ENCODE peak calls at places on chromosomes 6 and 20, in seven cellular contexts. J is mesenchymal stem cell; A is sciatic nerve; Q is EH; C is GM13976; L is EL; T is stimulated activated CD8-positive, alpha-beta memory T cell treated with anti-CD3 and anti-CD28 coated beads, Interleukin-15, amount 100 ng/mL, for 24 hours. I is an unnamed sample.

GRCh38 chr20:32512047-32512385 is 73.1 kb downstream of the NOL4L start:
- DNase-seq in T (no peak), C (no peak), L (no peak), J (no peak), A (no peak), Q (no peak), I (no peak)

GRCh38 chr6:2911171-2911570 is 8.1 kb upstream of the SERPINB9 start:
- DNase-seq in A (no peak), Q (no peak), C (no peak), L (no peak), J (no peak), T (no peak), I (no peak)

GRCh38 chr20:35341366-35342028 is 49.3 kb upstream of the FAM83C start:
- DNase-seq in Q (peak), L (no peak), C (no peak), A (no peak), T (no peak), J (no peak), I (peak)

GRCh38 chr6:93786474-93787330 is 367.3 kb upstream of the EPHA7 start:
- DNase-seq in L (no peak), A (no peak), Q (no peak), C (no peak), T (no peak), J (peak), I (no peak)

GRCh38 chr20:20373046-20373706 is 5.3 kb downstream of the INSM1 start:
- DNase-seq in T (no peak), C (no peak), Q (peak), L (peak), A (no peak), J (no peak), I (peak)

GRCh38 chr6:139943391-139943790 is 568.9 kb upstream of the CITED2 start:
- DNase-seq in J (peak), L (peak), C (no peak), A (no peak), Q (peak), T (no peak), I (peak)

GRCh38 chr6:118788702-118789101 is 105.2 kb upstream of the ASF1A start:
- DNase-seq in Q (no peak), T (no peak), A (no peak), J (no peak), L (no peak), C (no peak), I (no peak)

GRCh38 chr6:168181316-168181715 is 102.3 kb upstream of the FRMD1 start:
- DNase-seq in Q (no peak), J (no peak), A (no peak), C (no peak), T (no peak), L (no peak), I (no peak)

GRCh38 chr6:31354248-31354647 is 2.7 kb downstream of the HLA-B start:
- DNase-seq in J (peak), C (no peak), T (no peak), A (no peak), L (no peak), Q (no peak), I (no peak)

GRCh38 chr6:125584468-125584939 is 164.9 kb upstream of the HEY2 start:
- DNase-seq in Q (no peak), T (no peak), J (peak), A (no peak), L (no peak), C (no peak), I (no peak)

GRCh38 chr20:40669692-40670091 is 19.3 kb downstream of the MAFB start:
- DNase-seq in C (no peak), A (no peak), T (no peak), L (no peak), J (no peak), Q (no peak), I (no peak)

GRCh38 chr6:40723967-40724366 is 136.8 kb upstream of the LRFN2 start:
- DNase-seq in Q (peak), T (no peak), A (no peak), C (no peak), L (peak), J (peak), I (peak)

GRCh38 chr20:58001381-58001780 is 227.1 kb downstream of the ANKRD60 start:
- DNase-seq in T (no peak), L (no peak), A (peak), J (no peak), C (no peak), Q (no peak), I (no peak)

GRCh38 chr20:53679597-53680309 is 86.1 kb upstream of the ZNF217 start:
- DNase-seq in L (no peak), T (no peak), J (no peak), C (no peak), Q (peak), A (no peak), I (no peak)

GRCh38 chr20:1669304-1669703 is 11.7 kb upstream of the SIRPG start:
- DNase-seq in J (no peak), T (no peak), A (no peak), L (peak), C (no peak), Q (peak), I (peak)

GRCh38 chr6:5084787-5085637 is at the start of gene PPP1R3G:
- DNase-seq in J (peak), C (peak), T (no peak), Q (peak), L (peak), A (peak), I (peak)

GRCh38 chr6:4135665-4136353 is 434 bp upstream of the ECI2 start:
- DNase-seq in T (peak), L (peak), J (peak), Q (peak), A (peak), C (peak), I (peak)

GRCh38 chr6:30926644-30927043 is 5.3 kb downstream of the SFTA2 start:
- DNase-seq in A (no peak), C (no peak), T (no peak), L (peak), J (no peak), Q (peak), I (peak)

GRCh38 chr20:48901326-48901725 is 20.2 kb upstream of the ARFGEF2 start:
- DNase-seq in C (no peak), T (no peak), J (no peak), L (no peak), Q (no peak), A (peak), I (no peak)

GRCh38 chr6:44000164-44000842 is 126.9 kb downstream of the MRPL14 start:
- DNase-seq in J (peak), Q (no peak), L (no peak), A (no peak), C (peak), T (no peak), I (no peak)

GRCh38 chr6:146968041-146968760 is 236.0 kb upstream of the STXBP5 start:
- DNase-seq in C (no peak), A (no peak), Q (peak), J (peak), T (no peak), L (peak), I (peak)

GRCh38 chr20:60206259-60206658 is 248.0 kb downstream of the CDH26 start:
- DNase-seq in C (peak), Q (peak), J (peak), T (no peak), A (no peak), L (peak), I (peak)

GRCh38 chr6:127182501-127182900 is 64.0 kb downstream of the RSPO3 start:
- DNase-seq in L (peak), Q (peak), C (no peak), J (peak), A (no peak), T (no peak), I (peak)

I was measured in GM23248.